ENCODE peak calls at places on chromosome 9, in seven cellular contexts. Z is activated T-cell treated with anti-CD3 and anti-CD28 coated beads, Interleukin-2, amount 50 U/mL, for 1 hour; U is amygdala; I is tibial nerve; Q is chondrocyte; L is GM13976; O is stimulated activated CD8-positive, alpha-beta memory T cell treated with anti-CD3 and anti-CD28 coated beads, Interleukin-4, amount 100 ng/mL, for 1 hour. E is an unnamed sample.

GRCh38 chr9:13278368-13279246 is 885 bp downstream of the MPDZ start:
- DNase-seq in Q (no peak), Z (no peak), U (peak; percentile 76), I (peak; percentile 31), O (no peak), L (peak; percentile 11), E (no peak)

GRCh38 chr9:88988796-88989641 is 2.2 kb upstream of the S1PR3 start:
- DNase-seq in Q (no peak), U (no peak), L (no peak), O (no peak), I (no peak), Z (no peak), E (peak; percentile 57)

GRCh38 chr9:115267788-115268187 is 149.8 kb upstream of the TNC start:
- DNase-seq in O (no peak), L (no peak), I (no peak), Z (no peak), U (no peak), Q (no peak), E (no peak)

GRCh38 chr9:120267929-120268328 is 312.0 kb downstream of the CDK5RAP2 start:
- DNase-seq in Z (no peak), Q (no peak), L (no peak), O (no peak), I (no peak), U (no peak), E (no peak)

GRCh38 chr9:134551657-134552348 is 89.8 kb upstream of the COL5A1 start:
- DNase-seq in U (no peak), I (no peak), O (no peak), L (no peak), Q (peak; percentile 98), Z (no peak), E (no peak)

GRCh38 chr9:113805753-113806152 is 70.4 kb upstream of the ZNF618 start:
- DNase-seq in O (no peak), U (no peak), L (no peak), Z (no peak), I (no peak), Q (no peak), E (no peak)

GRCh38 chr9:32424616-32425015 is 40.2 kb downstream of the ACO1 start:
- DNase-seq in L (no peak), U (no peak), I (no peak), O (no peak), Q (no peak), Z (no peak), E (no peak)

GRCh38 chr9:121459513-121459912 is 40.1 kb downstream of the GGTA1 start:
- DNase-seq in Q (no peak), O (no peak), L (no peak), Z (no peak), I (no peak), U (no peak), E (no peak)

GRCh38 chr9:126057036-126057435 is 269.6 kb upstream of the MVB12B start:
- DNase-seq in O (no peak), Z (no peak), U (no peak), Q (no peak), I (no peak), L (no peak), E (no peak)

GRCh38 chr9:81083062-81083461 is 606.3 kb downstream of the TLE1 start:
- DNase-seq in Z (no peak), O (no peak), L (no peak), I (no peak), Q (no peak), U (no peak), E (no peak)

GRCh38 chr9:70484232-70485130 is 70.0 kb upstream of the KLF9 start:
- DNase-seq in U (no peak), Z (no peak), L (peak; percentile 59), O (no peak), Q (no peak), I (no peak), E (no peak)

GRCh38 chr9:13083366-13083765 is 196.1 kb downstream of the MPDZ start:
- DNase-seq in Q (no peak), Z (no peak), I (no peak), L (no peak), U (no peak), O (no peak), E (no peak)

GRCh38 chr9:37034320-37034937 is 361 bp upstream of the PAX5 start:
- DNase-seq in Q (no peak), O (no peak), U (no peak), I (no peak), Z (peak; percentile 44), L (peak; percentile 82), E (no peak)

GRCh38 chr9:89605181-89606048 is 603 bp downstream of the GADD45G start:
- DNase-seq in L (peak; percentile 63), O (no peak), Z (peak; percentile 65), I (peak; percentile 23), Q (no peak), U (peak; percentile 74), E (no peak)

GRCh38 chr9:26779072-26779471 is 113.5 kb downstream of the CAAP1 start:
- DNase-seq in I (no peak), Q (no peak), O (no peak), L (no peak), Z (no peak), U (no peak), E (no peak)

GRCh38 chr9:120909904-120910303 is 16.7 kb downstream of the TRAF1 start:
- DNase-seq in Z (peak; percentile 71), I (no peak), Q (no peak), O (no peak), U (no peak), L (no peak), E (no peak)

GRCh38 chr9:79233542-79233941 is 338.2 kb upstream of the TLE4 start:
- DNase-seq in O (no peak), I (no peak), L (peak; percentile 13), U (no peak), Z (no peak), Q (no peak), E (no peak)

GRCh38 chr9:114240647-114241558 is 82.0 kb upstream of the ORM1 start:
- DNase-seq in Q (no peak), O (no peak), I (no peak), Z (no peak), U (no peak), L (no peak), E (no peak)

GRCh38 chr9:122580360-122580759 is 2.8 kb downstream of the OR1L8 start:
- DNase-seq in I (no peak), Q (no peak), Z (no peak), O (no peak), L (no peak), U (no peak), E (no peak)

GRCh38 chr9:119771336-119771735 is 402.1 kb upstream of the BRINP1 start:
- DNase-seq in I (no peak), U (no peak), O (no peak), Z (no peak), Q (no peak), L (no peak), E (no peak)

GRCh38 chr9:21931428-21931827 is 62.8 kb downstream of the CDKN2A start:
- DNase-seq in Z (no peak), O (no peak), I (no peak), U (no peak), Q (no peak), L (no peak), E (no peak)

GRCh38 chr9:11973011-11973410 is 720.2 kb upstream of the TYRP1 start:
- DNase-seq in U (no peak), I (no peak), Z (no peak), L (no peak), O (no peak), Q (no peak), E (no peak)

GRCh38 chr9:31542384-31543055 is 841.9 kb upstream of the ACO1 start:
- DNase-seq in I (no peak), Q (no peak), U (no peak), O (no peak), L (peak; percentile 22), Z (no peak), E (no peak)

E was measured in ascending aorta.